ENCODE peak calls at places on chromosomes 3 and 15, in seven cellular contexts. S is Right ventricle myocardium superior; E is activated CD4-positive, CD25-positive, alpha-beta regulatory T cell; A is NCI-H1092; G is DMS153; V is esophagus squamous epithelium; T is thyroid gland. L is an unnamed sample.

GRCh38 chr3:58963928-58964497 is 85.8 kb downstream of the CFAP20DC start:
- DNase-seq in S (no peak), E (no peak), A (no peak), G (no peak), V (no peak), T (no peak), L (no peak)

GRCh38 chr3:113895964-113896363 is 51.8 kb upstream of the ZDHHC23 start:
- DNase-seq in S (no peak), E (no peak), A (no peak), G (peak; percentile 8), V (no peak), T (no peak), L (no peak)

GRCh38 chr15:86829251-86829650 is 749.6 kb downstream of the AGBL1 start:
- DNase-seq in S (no peak), E (no peak), A (no peak), G (no peak), V (no peak), T (no peak), L (no peak)

GRCh38 chr15:95266481-95267061 is 1035.2 kb downstream of the MCTP2 start:
- DNase-seq in S (no peak), E (no peak), A (no peak), G (no peak), V (no peak), T (no peak), L (no peak)

GRCh38 chr15:39084683-39085530 is 496.0 kb upstream of the THBS1 start:
- DNase-seq in S (peak; percentile 50), E (no peak), A (no peak), G (no peak), V (no peak), T (no peak), L (no peak)

GRCh38 chr3:107240183-107241091 is 136.8 kb upstream of the CCDC54 start:
- DNase-seq in S (peak; percentile 88), E (peak; percentile 18), A (no peak), G (no peak), V (no peak), T (peak; percentile 77), L (peak; percentile 69)

GRCh38 chr15:57388199-57388863 is 12.0 kb downstream of the CGNL1 start:
- DNase-seq in S (no peak), E (no peak), A (no peak), G (no peak), V (no peak), T (peak; percentile 52), L (no peak)

GRCh38 chr15:62250176-62250575 is 85.1 kb upstream of the C2CD4B start:
- DNase-seq in S (no peak), E (no peak), A (no peak), G (no peak), V (no peak), T (no peak), L (no peak)

GRCh38 chr3:146532406-146532805 is 12.0 kb downstream of the PLSCR1 start:
- DNase-seq in S (no peak), E (no peak), A (no peak), G (no peak), V (no peak), T (no peak), L (no peak)

GRCh38 chr15:98433302-98433701 is 215.0 kb upstream of the IGF1R start:
- DNase-seq in S (no peak), E (no peak), A (no peak), G (no peak), V (no peak), T (no peak), L (no peak)

GRCh38 chr3:65914740-65915366 is 123.9 kb downstream of the MAGI1 start:
- DNase-seq in S (no peak), E (no peak), A (no peak), G (no peak), V (no peak), T (no peak), L (no peak)

GRCh38 chr15:71874245-71874644 is 63.9 kb downstream of the NR2E3 start:
- DNase-seq in S (no peak), E (no peak), A (no peak), G (no peak), V (no peak), T (no peak), L (no peak)

GRCh38 chr15:62242999-62243398 is 77.9 kb upstream of the C2CD4B start:
- DNase-seq in S (no peak), E (no peak), A (no peak), G (no peak), V (no peak), T (no peak), L (peak; percentile 17)

GRCh38 chr3:153172796-153173757 is 11.1 kb downstream of the RAP2B start:
- DNase-seq in S (no peak), E (no peak), A (no peak), G (no peak), V (no peak), T (no peak), L (no peak)

GRCh38 chr3:193016437-193016887 is 98.8 kb upstream of the MB21D2 start:
- DNase-seq in S (peak; percentile 78), E (no peak), A (peak; percentile 79), G (peak; percentile 59), V (no peak), T (peak; percentile 83), L (no peak)

GRCh38 chr3:126084667-126085180 is 800 bp upstream of the SLC41A3 start:
- DNase-seq in S (no peak), E (no peak), A (no peak), G (no peak), V (no peak), T (no peak), L (no peak)

GRCh38 chr15:70936326-70936725 is 43.7 kb downstream of the LRRC49 start:
- DNase-seq in S (no peak), E (no peak), A (peak; percentile 77), G (peak; percentile 1), V (no peak), T (peak; percentile 49), L (no peak)

GRCh38 chr3:160695906-160696305 is 18.9 kb downstream of the ARL14 start:
- DNase-seq in S (no peak), E (no peak), A (no peak), G (no peak), V (no peak), T (no peak), L (no peak)

GRCh38 chr3:187165144-187165543 is 25.8 kb upstream of the RPL39L start:
- DNase-seq in S (no peak), E (no peak), A (peak; percentile 33), G (peak; percentile 55), V (no peak), T (peak; percentile 26), L (peak; percentile 65)

GRCh38 chr3:44359146-44359751 is 20.7 kb downstream of the TCAIM start:
- DNase-seq in S (no peak), E (no peak), A (no peak), G (no peak), V (no peak), T (no peak), L (no peak)

GRCh38 chr3:41075958-41076357 is 123.3 kb upstream of the CTNNB1 start:
- DNase-seq in S (peak; percentile 65), E (no peak), A (no peak), G (no peak), V (no peak), T (peak; percentile 9), L (no peak)

GRCh38 chr3:52253314-52254260 is 8.0 kb downstream of the PPM1M start:
- DNase-seq in S (peak; percentile 69), E (peak; percentile 32), A (no peak), G (no peak), V (peak; percentile 54), T (no peak), L (no peak)

GRCh38 chr3:112813016-112813415 is 33.6 kb downstream of the CD200R1L start:
- DNase-seq in S (no peak), E (no peak), A (no peak), G (no peak), V (no peak), T (no peak), L (no peak)

GRCh38 chr3:15754047-15754446 is 43.7 kb downstream of the ANKRD28 start:
- DNase-seq in S (no peak), E (no peak), A (no peak), G (no peak), V (no peak), T (no peak), L (no peak)

GRCh38 chr3:97579365-97579764 is 185.2 kb upstream of the ARL6 start:
- DNase-seq in S (no peak), E (no peak), A (peak; percentile 90), G (peak; percentile 93), V (no peak), T (no peak), L (no peak)

GRCh38 chr3:124885466-124886167 is 1.5 kb downstream of the ITGB5 start:
- DNase-seq in S (no peak), E (no peak), A (no peak), G (peak; percentile 2), V (no peak), T (peak; percentile 58), L (no peak)

GRCh38 chr15:98823012-98823458 is 174.7 kb downstream of the IGF1R start:
- DNase-seq in S (no peak), E (no peak), A (no peak), G (no peak), V (no peak), T (peak; percentile 70), L (peak; percentile 29)

GRCh38 chr15:25176616-25176923 is 221.8 kb downstream of the SNRPN start:
- DNase-seq in S (peak; percentile 24), E (no peak), A (no peak), G (no peak), V (no peak), T (no peak), L (no peak)

GRCh38 chr15:40407343-40407990 is 1.9 kb downstream of the IVD start:
- DNase-seq in S (no peak), E (no peak), A (no peak), G (no peak), V (no peak), T (peak; percentile 8), L (no peak)

GRCh38 chr15:73017987-73018386 is 34.3 kb upstream of the NEO1 start:
- DNase-seq in S (no peak), E (no peak), A (no peak), G (no peak), V (no peak), T (no peak), L (no peak)

GRCh38 chr3:185521349-185522138 is 22.7 kb upstream of the TMEM41A start:
- DNase-seq in S (peak; percentile 56), E (no peak), A (no peak), G (no peak), V (no peak), T (peak; percentile 5), L (no peak)

GRCh38 chr15:52789601-52790165 is 453 bp downstream of the ONECUT1 start:
- DNase-seq in S (no peak), E (no peak), A (peak; percentile 43), G (no peak), V (no peak), T (no peak), L (no peak)

GRCh38 chr15:59362339-59362738 is 10.3 kb downstream of the MYO1E start:
- DNase-seq in S (no peak), E (no peak), A (no peak), G (no peak), V (no peak), T (no peak), L (no peak)

GRCh38 chr15:92097473-92098178 is 244.1 kb downstream of the SLCO3A1 start:
- DNase-seq in S (no peak), E (no peak), A (no peak), G (no peak), V (no peak), T (peak; percentile 40), L (peak; percentile 64)

GRCh38 chr15:33547876-33548275 is 237.1 kb downstream of the RYR3 start:
- DNase-seq in S (no peak), E (no peak), A (no peak), G (no peak), V (no peak), T (peak; percentile 74), L (peak; percentile 6)

GRCh38 chr15:98909968-98910885 is 97.4 kb downstream of the PGPEP1L start:
- DNase-seq in S (peak; percentile 55), E (no peak), A (no peak), G (no peak), V (no peak), T (no peak), L (no peak)